ENCODE peak calls at places on chromosomes 3 and 15, in ten cellular contexts. R is activated CD8-positive, alpha-beta memory T cell treated with anti-CD3 and anti-CD28 coated beads, Interleukin-2, amount 50 U/mL, for 48 hours; I is tibial artery; D is left kidney; B is hypothalamus; K is MCF 10A; A is H9; X is SW480; P is foreskin fibroblast; T is B cell. M is an unnamed sample.

GRCh38 chr3:158953131-158953530 is 151.3 kb downstream of the MFSD1 start:
- DNase-seq in D (no peak), P (no peak), I (no peak), B (no peak), K (peak; percentile 18), R (no peak), X (no peak), T (no peak), A (no peak), M (no peak)

GRCh38 chr15:83200162-83200561 is 7.5 kb downstream of the HDGFL3 start:
- DNase-seq in K (peak; percentile 58), A (no peak), R (no peak), D (no peak), I (no peak), B (no peak), P (no peak), T (no peak), X (no peak), M (no peak)

GRCh38 chr15:76160426-76161152 is 100.8 kb downstream of the TMEM266 start:
- DNase-seq in X (no peak), K (no peak), B (no peak), T (no peak), P (no peak), D (no peak), R (no peak), A (peak; percentile 27), I (no peak), M (no peak)

GRCh38 chr15:99845009-99845408 is 111.8 kb upstream of the LYSMD4 start:
- DNase-seq in X (no peak), T (no peak), B (no peak), K (peak; percentile 11), R (no peak), I (no peak), P (no peak), D (no peak), A (no peak), M (no peak)

GRCh38 chr3:105424412-105425152 is 57.9 kb downstream of the ALCAM start:
- DNase-seq in D (no peak), R (no peak), A (no peak), P (no peak), K (no peak), X (no peak), T (no peak), B (no peak), I (no peak), M (no peak)

GRCh38 chr3:135099734-135100348 is 304.8 kb downstream of the EPHB1 start:
- DNase-seq in T (no peak), K (no peak), X (no peak), P (no peak), I (no peak), B (no peak), D (no peak), A (no peak), R (no peak), M (no peak)

GRCh38 chr3:31423522-31423921 is 109.2 kb upstream of the STT3B start:
- DNase-seq in R (no peak), X (peak; percentile 17), T (no peak), I (no peak), K (peak; percentile 1), D (peak; percentile 91), A (no peak), P (peak; percentile 75), B (no peak), M (no peak)

GRCh38 chr15:99452010-99452409 is 113.8 kb upstream of the MEF2A start:
- DNase-seq in R (peak; percentile 36), T (no peak), K (no peak), I (no peak), X (no peak), P (no peak), D (no peak), B (no peak), A (no peak), M (no peak)

GRCh38 chr3:121064121-121064520 is 156.1 kb downstream of the STXBP5L start:
- DNase-seq in T (no peak), B (no peak), K (peak; percentile 42), X (no peak), R (no peak), A (no peak), D (no peak), I (no peak), P (no peak), M (no peak)

GRCh38 chr15:58260186-58260910 is 122.2 kb downstream of the AQP9 start:
- DNase-seq in A (no peak), B (no peak), T (no peak), R (no peak), D (no peak), K (peak; percentile 83), I (no peak), X (peak; percentile 21), P (no peak), M (no peak)

GRCh38 chr3:194250104-194251002 is 100.8 kb downstream of the CPN2 start:
- DNase-seq in I (no peak), B (no peak), T (no peak), K (no peak), R (peak; percentile 22), X (no peak), D (peak; percentile 92), P (no peak), A (no peak), M (no peak)

GRCh38 chr15:47551079-47551478 is 166.2 kb upstream of the SEMA6D start:
- DNase-seq in K (no peak), I (no peak), B (no peak), P (no peak), D (no peak), R (no peak), T (no peak), X (no peak), A (peak; percentile 42), M (no peak)

M was measured in type B pancreatic cell.